ENCODE peak calls at places on chromosomes 13 and 19, in four cellular contexts. A is foreskin fibroblast; W is uterus; Z is stimulated activated CD4-positive, alpha-beta T cell treated with anti-CD3 and anti-CD28 coated beads, Interleukin-1b, Interleukin-23, amount 100 ng/mL, for 4 hours. H is an unnamed sample.

GRCh38 chr19:24032651-24033050 is 54.3 kb upstream of the ZNF254 start:
- DNase-seq in A (no peak), W (no peak), Z (no peak), H (no peak)

GRCh38 chr13:45863716-45864590 is 12.4 kb upstream of the SIAH3 start:
- DNase-seq in A (no peak), W (no peak), Z (no peak), H (no peak)

GRCh38 chr19:28168557-28168956 is 1044.4 kb downstream of the UQCRFS1 start:
- DNase-seq in A (no peak), W (no peak), Z (no peak), H (no peak)

GRCh38 chr13:65378943-65379519 is 1851.1 kb downstream of the PCDH9 start:
- DNase-seq in A (no peak), W (no peak), Z (no peak), H (no peak)

GRCh38 chr19:47047931-47048399 is 459 bp downstream of the TMEM160 start:
- DNase-seq in A (peak; percentile 92), W (peak; percentile 78), Z (peak; percentile 50), H (peak; percentile 71)

GRCh38 chr19:14416743-14417214 is 2.4 kb downstream of the DDX39A start:
- DNase-seq in A (no peak), W (no peak), Z (no peak), H (no peak)

GRCh38 chr13:21625366-21625765 is 21.4 kb upstream of the MICU2 start:
- DNase-seq in A (no peak), W (no peak), Z (no peak), H (no peak)

GRCh38 chr13:30196025-30196424 is 111.3 kb downstream of the KATNAL1 start:
- DNase-seq in A (no peak), W (no peak), Z (no peak), H (no peak)

GRCh38 chr13:95002126-95002525 is 289.8 kb upstream of the SOX21 start:
- DNase-seq in A (no peak), W (no peak), Z (no peak), H (no peak)

GRCh38 chr13:51453959-51454703 is 1.3 kb upstream of the INTS6 start:
- DNase-seq in A (no peak), W (peak; percentile 33), Z (peak; percentile 29), H (peak; percentile 61)

GRCh38 chr13:44141213-44141724 is 232.4 kb upstream of the SERP2 start:
- DNase-seq in A (no peak), W (no peak), Z (no peak), H (no peak)

GRCh38 chr19:45340899-45341453 is 426 bp downstream of the KLC3 start:
- DNase-seq in A (peak; percentile 11), W (no peak), Z (no peak), H (no peak)

GRCh38 chr13:84903391-84903790 is 895.8 kb downstream of the SLITRK6 start:
- DNase-seq in A (no peak), W (no peak), Z (no peak), H (no peak)

H was measured in pancreas.